ENCODE peak calls at places on chromosomes 3 and 15, in six cellular contexts. P is cardiac muscle cell, F is HAP-1, X is fibroblast of lung, Q is A549, E is psoas muscle. V is an unnamed sample.

GRCh38 chr3:38039899-38040261 is 872 bp downstream of the DLEC1 start:
- DNase-seq in E (peak; percentile 44), Q (no peak), P (no peak), F (no peak), X (peak; percentile 45), V (peak; percentile 83)

GRCh38 chr3:149216195-149216869 is 5.3 kb downstream of the CP start:
- DNase-seq in X (peak; percentile 14), Q (no peak), P (peak; percentile 26), E (no peak), F (no peak), V (no peak)

GRCh38 chr3:183203670-183204069 is 41.1 kb upstream of the LAMP3 start:
- DNase-seq in Q (no peak), X (no peak), E (no peak), F (no peak), P (no peak), V (no peak)

GRCh38 chr3:185645596-185646381 is 59.7 kb downstream of the SENP2 start:
- DNase-seq in E (no peak), Q (no peak), P (no peak), F (no peak), X (no peak), V (no peak)

GRCh38 chr15:31262143-31262530 is 64.5 kb upstream of the KLF13 start:
- DNase-seq in F (no peak), X (no peak), Q (no peak), P (no peak), E (no peak), V (peak; percentile 15)

GRCh38 chr15:49187537-49188245 is 17.6 kb downstream of the GALK2 start:
- DNase-seq in P (no peak), F (no peak), E (no peak), Q (no peak), X (peak; percentile 43), V (no peak)

GRCh38 chr3:114850913-114851312 is 296.2 kb downstream of the ZBTB20 start:
- DNase-seq in P (no peak), E (no peak), Q (no peak), F (no peak), X (no peak), V (no peak)

GRCh38 chr3:108035751-108036150 is 55.1 kb downstream of the CD47 start:
- DNase-seq in E (no peak), Q (no peak), F (no peak), X (no peak), P (no peak), V (no peak)

GRCh38 chr15:85607842-85608241 is 186.9 kb downstream of the KLHL25 start:
- DNase-seq in E (no peak), P (no peak), F (peak; percentile 79), Q (no peak), X (peak; percentile 90), V (no peak)

GRCh38 chr3:11532865-11533490 is 110.7 kb downstream of the VGLL4 start:
- DNase-seq in Q (no peak), X (peak; percentile 82), F (no peak), P (no peak), E (no peak), V (no peak)

GRCh38 chr3:42070089-42070885 is 20.9 kb upstream of the TRAK1 start:
- DNase-seq in F (no peak), X (no peak), Q (no peak), P (no peak), E (no peak), V (no peak)
- H3K4me1 ChIP-seq in F (peaks cover 23% of the 10 kb centered on the region), X (peaks cover 38% of the 10 kb centered on the region), Q (peaks cover 53% of the 10 kb centered on the region), P (peaks cover 49% of the 10 kb centered on the region), E (peaks cover 79% of the 10 kb centered on the region), V (peaks cover 4% of the 10 kb centered on the region)

GRCh38 chr15:99943466-99943865 is 210.2 kb upstream of the LYSMD4 start:
- DNase-seq in P (no peak), E (no peak), Q (no peak), F (no peak), X (no peak), V (no peak)

GRCh38 chr15:99944131-99944530 is 210.9 kb upstream of the LYSMD4 start:
- DNase-seq in E (no peak), F (no peak), P (no peak), Q (no peak), X (no peak), V (no peak)
- H3K9me3 ChIP-seq in E (peaks cover 36% of the 10 kb centered on the region), F (no peaks in the 10 kb centered on the region), P (no peaks in the 10 kb centered on the region), Q (peaks cover 24% of the 10 kb centered on the region), X (no peaks in the 10 kb centered on the region), V (peaks cover 37% of the 10 kb centered on the region)

GRCh38 chr15:91281991-91282390 is 181.9 kb downstream of the SV2B start:
- DNase-seq in Q (no peak), P (no peak), X (no peak), F (no peak), E (no peak), V (no peak)

GRCh38 chr15:91279481-91279880 is 179.4 kb downstream of the SV2B start:
- DNase-seq in F (no peak), E (no peak), P (no peak), Q (no peak), X (no peak), V (no peak)

GRCh38 chr15:91278956-91279355 is 178.9 kb downstream of the SV2B start:
- DNase-seq in F (no peak), X (peak; percentile 16), P (no peak), E (no peak), Q (no peak), V (no peak)

DNA sequence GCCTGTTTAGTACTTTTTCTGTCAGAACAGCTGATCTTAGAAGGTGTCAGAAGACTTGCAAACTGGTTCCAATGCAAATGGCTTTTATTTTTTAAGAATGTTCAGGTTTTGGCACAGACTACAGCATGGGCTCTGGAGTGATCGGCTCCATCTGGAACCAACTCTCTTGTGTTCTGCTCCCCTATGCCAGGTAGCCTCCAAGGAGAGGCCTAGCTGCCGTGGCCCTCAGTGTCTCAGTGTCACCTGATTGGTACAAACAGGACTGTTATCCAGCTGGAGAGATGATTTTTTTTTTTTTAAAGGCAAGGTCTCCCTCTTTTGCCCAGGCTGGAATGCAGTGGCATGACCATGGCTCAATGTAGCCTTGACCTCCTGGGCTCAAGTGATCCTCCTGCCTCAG is 183.1 kb downstream of the SV2B start:
- DNase-seq in X (no peak), E (no peak), P (no peak), Q (no peak), F (no peak), V (no peak)
- H3K4me1 ChIP-seq in X (no peaks in the 10 kb centered on the region), E (no peaks in the 10 kb centered on the region), P (no peaks in the 10 kb centered on the region), Q (no peaks in the 10 kb centered on the region), F (no peaks in the 10 kb centered on the region), V (no peaks in the 10 kb centered on the region)

GRCh38 chr3:184218814-184219213 is 10.6 kb upstream of the VWA5B2 start:
- DNase-seq in Q (no peak), F (no peak), P (no peak), E (no peak), X (no peak), V (no peak)
- H3K9me3 ChIP-seq in Q (no peaks in the 10 kb centered on the region), F (no peaks in the 10 kb centered on the region), P (no peaks in the 10 kb centered on the region), E (no peaks in the 10 kb centered on the region), X (no peaks in the 10 kb centered on the region), V (no peaks in the 10 kb centered on the region)